ENCODE peak calls at places on chromosomes 1 and 21, in four cellular contexts. J is activated CD4-positive, CD25-positive, alpha-beta regulatory T cell; B is GM12878; D is HEK293T. K is an unnamed sample.

GRCh38 chr1:55402676-55403464 is 187.7 kb upstream of the USP24 start:
- DNase-seq in J (no peak), B (no peak), D (no peak), K (no peak)

GRCh38 chr1:234731371-234732085 is 121.5 kb upstream of the IRF2BP2 start:
- DNase-seq in J (no peak), B (peak), D (no peak), K (peak)

GRCh38 chr21:26637346-26637745 is 64.3 kb upstream of the CYYR1 start:
- DNase-seq in J (no peak), B (no peak), D (no peak), K (no peak)

GRCh38 chr1:35929730-35930592 is 944 bp upstream of the AGO3 start:
- DNase-seq in J (no peak), B (no peak), D (peak), K (no peak)

GRCh38 chr1:109539676-109540075 is at the start of gene GPR61:
- DNase-seq in J (no peak), B (no peak), D (no peak), K (no peak)

GRCh38 chr1:84272401-84272800 is 29.1 kb upstream of the SAMD13 start:
- DNase-seq in J (no peak), B (no peak), D (no peak), K (no peak)

GRCh38 chr1:182666736-182667135 is 17.7 kb downstream of the RGS8 start:
- DNase-seq in J (no peak), B (no peak), D (no peak), K (no peak)

GRCh38 chr1:228181635-228182034 is 16.0 kb downstream of the IBA57 start:
- DNase-seq in J (no peak), B (no peak), D (no peak), K (no peak)